ENCODE peak calls at places on chromosome 12, in six cellular contexts. T is stimulated activated CD4-positive, alpha-beta T cell treated with anti-CD3 and anti-CD28 coated beads, Interleukin-2, amount 100 ng/mL, for 48 hours; J is amniotic stem cell; X is GM23338; S is T-helper 17 cell; A is B cell. I is an unnamed sample.

GRCh38 chr12:108565976-108566375 is 3.6 kb downstream of the ISCU start:
- DNase-seq in T (no peak), J (no peak), X (no peak), S (peak; percentile 40), A (no peak), I (peak; percentile 62)

GRCh38 chr12:1972260-1972659 is 32.0 kb downstream of the DCP1B start:
- DNase-seq in T (no peak), J (peak; percentile 3), X (no peak), S (no peak), A (no peak), I (peak; percentile 46)

GRCh38 chr12:56687225-56688128 is 607 bp downstream of the PTGES3 start:
- DNase-seq in T (peak; percentile 36), J (no peak), X (no peak), S (peak; percentile 51), A (peak; percentile 65), I (peak; percentile 46)

GRCh38 chr12:14442221-14442881 is 76.9 kb downstream of the ATF7IP start:
- DNase-seq in T (no peak), J (no peak), X (no peak), S (no peak), A (no peak), I (peak; percentile 4)

GRCh38 chr12:101243074-101243473 is 33.0 kb upstream of the SLC5A8 start:
- DNase-seq in T (no peak), J (no peak), X (no peak), S (no peak), A (no peak), I (no peak)

GRCh38 chr12:49966511-49967041 is 4.9 kb downstream of the AQP5 start:
- DNase-seq in T (no peak), J (no peak), X (no peak), S (no peak), A (no peak), I (no peak)

GRCh38 chr12:21476949-21477348 is 24.5 kb downstream of the RECQL start:
- DNase-seq in T (no peak), J (peak; percentile 15), X (no peak), S (no peak), A (no peak), I (peak; percentile 39)

GRCh38 chr12:12673296-12673695 is 22.7 kb downstream of the GPR19 start:
- DNase-seq in T (no peak), J (no peak), X (no peak), S (no peak), A (no peak), I (no peak)

GRCh38 chr12:45034861-45035265 is 16.0 kb downstream of the DBX2 start:
- DNase-seq in T (no peak), J (no peak), X (peak; percentile 16), S (no peak), A (no peak), I (no peak)

GRCh38 chr12:119808441-119808840 is 68.7 kb downstream of the CIT start:
- DNase-seq in T (no peak), J (no peak), X (no peak), S (no peak), A (no peak), I (peak; percentile 36)

GRCh38 chr12:47534695-47535094 is 171.1 kb downstream of the RPAP3 start:
- DNase-seq in T (no peak), J (no peak), X (no peak), S (no peak), A (no peak), I (peak; percentile 37)

GRCh38 chr12:114702462-114702861 is 18.5 kb upstream of the TBX3 start:
- DNase-seq in T (no peak), J (no peak), X (no peak), S (no peak), A (no peak), I (no peak)

GRCh38 chr12:29131539-29131938 is 17.5 kb upstream of the FAR2 start:
- DNase-seq in T (no peak), J (no peak), X (no peak), S (no peak), A (no peak), I (no peak)

GRCh38 chr12:6292606-6293005 is 17.9 kb upstream of the PLEKHG6 start:
- DNase-seq in T (no peak), J (peak; percentile 28), X (no peak), S (no peak), A (no peak), I (peak; percentile 73)

GRCh38 chr12:106425061-106425706 is 67.6 kb downstream of the POLR3B start:
- DNase-seq in T (no peak), J (no peak), X (peak; percentile 50), S (no peak), A (no peak), I (no peak)

GRCh38 chr12:54160050-54160449 is 28.7 kb downstream of the SMUG1 start:
- DNase-seq in T (no peak), J (no peak), X (no peak), S (no peak), A (no peak), I (no peak)

GRCh38 chr12:54352022-54352531 is 12.2 kb downstream of the GPR84 start:
- DNase-seq in T (no peak), J (no peak), X (peak; percentile 92), S (no peak), A (no peak), I (peak; percentile 51)

GRCh38 chr12:53729659-53730058 is 2.4 kb upstream of the CALCOCO1 start:
- DNase-seq in T (no peak), J (no peak), X (no peak), S (no peak), A (no peak), I (no peak)

GRCh38 chr12:51330186-51330585 is 6.2 kb upstream of the BIN2 start:
- DNase-seq in T (no peak), J (no peak), X (no peak), S (no peak), A (no peak), I (no peak)

GRCh38 chr12:110556705-110557104 is 26.4 kb downstream of the PPTC7 start:
- DNase-seq in T (no peak), J (no peak), X (no peak), S (no peak), A (no peak), I (no peak)

GRCh38 chr12:96889273-96889933 is 17.7 kb upstream of the NEDD1 start:
- DNase-seq in T (no peak), J (no peak), X (no peak), S (no peak), A (no peak), I (peak; percentile 69)

GRCh38 chr12:5571115-5571514 is 139.2 kb downstream of the NTF3 start:
- DNase-seq in T (no peak), J (no peak), X (no peak), S (no peak), A (no peak), I (no peak)

GRCh38 chr12:57190037-57190436 is 26.6 kb upstream of the NXPH4 start:
- DNase-seq in T (no peak), J (no peak), X (no peak), S (no peak), A (no peak), I (no peak)

GRCh38 chr12:98758331-98758730 is 113.2 kb downstream of the APAF1 start:
- DNase-seq in T (no peak), J (no peak), X (no peak), S (no peak), A (no peak), I (peak; percentile 72)

GRCh38 chr12:87953257-87953860 is 75.8 kb downstream of the C12orf50 start:
- DNase-seq in T (no peak), J (peak; percentile 30), X (peak; percentile 71), S (no peak), A (no peak), I (peak; percentile 58)

GRCh38 chr12:94079965-94080683 is 68.3 kb upstream of the PLXNC1 start:
- DNase-seq in T (no peak), J (no peak), X (no peak), S (no peak), A (no peak), I (no peak)

GRCh38 chr12:77002382-77002781 is 63.0 kb downstream of the E2F7 start:
- DNase-seq in T (no peak), J (no peak), X (no peak), S (no peak), A (no peak), I (no peak)

GRCh38 chr12:67659296-67659695 is 10.8 kb downstream of the DYRK2 start:
- DNase-seq in T (no peak), J (no peak), X (no peak), S (no peak), A (no peak), I (no peak)

GRCh38 chr12:104507672-104508071 is 50.9 kb downstream of the CHST11 start:
- DNase-seq in T (no peak), J (no peak), X (no peak), S (no peak), A (no peak), I (no peak)

GRCh38 chr12:67357726-67358125 is 88.6 kb downstream of the CAND1 start:
- DNase-seq in T (no peak), J (no peak), X (no peak), S (no peak), A (no peak), I (no peak)

GRCh38 chr12:70236990-70237389 is 6.2 kb upstream of the CNOT2 start:
- DNase-seq in T (no peak), J (no peak), X (peak; percentile 25), S (no peak), A (no peak), I (no peak)

GRCh38 chr12:112230136-112230535 is 104.8 kb downstream of the TRAFD1 start:
- DNase-seq in T (no peak), J (no peak), X (no peak), S (no peak), A (no peak), I (no peak)